ENCODE peak calls at places on chromosomes 7 and 10, in nine cellular contexts. One of them, this sample, is unnamed.

GRCh38 chr10:102632394-102633062 is 11.8 kb upstream of the TRIM8 start:
- DNase-seq in activated T-cell treated with anti-CD3 and anti-CD28 coated beads for 24 hours: no peak
- DNase-seq in K562: no peak
- DNase-seq in HFF-Myc: no peak
- DNase-seq in cardiac fibroblast: no peak
- DNase-seq in central memory CD4-positive, alpha-beta T cell: no peak
- DNase-seq in NCI-H510A: no peak
- DNase-seq in fibroblast of lung: peak
- DNase-seq in putamen: no peak
- DNase-seq in this sample: peak

GRCh38 chr7:73829505-73829904 is 1.3 kb upstream of the CLDN4 start:
- DNase-seq in activated T-cell treated with anti-CD3 and anti-CD28 coated beads for 24 hours: no peak
- DNase-seq in K562: no peak
- DNase-seq in putamen: no peak
- DNase-seq in fibroblast of lung: no peak
- DNase-seq in cardiac fibroblast: no peak
- DNase-seq in HFF-Myc: no peak
- DNase-seq in central memory CD4-positive, alpha-beta T cell: no peak
- DNase-seq in NCI-H510A: no peak
- DNase-seq in this sample: no peak

GRCh38 chr10:121853950-121854349 is 73.9 kb downstream of the ATE1 start:
- DNase-seq in HFF-Myc: no peak
- DNase-seq in NCI-H510A: no peak
- DNase-seq in activated T-cell treated with anti-CD3 and anti-CD28 coated beads for 24 hours: no peak
- DNase-seq in central memory CD4-positive, alpha-beta T cell: no peak
- DNase-seq in fibroblast of lung: no peak
- DNase-seq in putamen: no peak
- DNase-seq in K562: no peak
- DNase-seq in cardiac fibroblast: no peak
- DNase-seq in this sample: no peak

GRCh38 chr7:71414490-71414889 is 282.5 kb downstream of the GALNT17 start:
- DNase-seq in fibroblast of lung: no peak
- DNase-seq in putamen: no peak
- DNase-seq in NCI-H510A: no peak
- DNase-seq in activated T-cell treated with anti-CD3 and anti-CD28 coated beads for 24 hours: no peak
- DNase-seq in HFF-Myc: no peak
- DNase-seq in K562: no peak
- DNase-seq in central memory CD4-positive, alpha-beta T cell: no peak
- DNase-seq in cardiac fibroblast: no peak
- DNase-seq in this sample: no peak

GRCh38 chr7:20561466-20561865 is 54.0 kb upstream of the ABCB5 start:
- DNase-seq in HFF-Myc: no peak
- DNase-seq in NCI-H510A: no peak
- DNase-seq in activated T-cell treated with anti-CD3 and anti-CD28 coated beads for 24 hours: no peak
- DNase-seq in central memory CD4-positive, alpha-beta T cell: no peak
- DNase-seq in putamen: no peak
- DNase-seq in cardiac fibroblast: peak
- DNase-seq in K562: no peak
- DNase-seq in fibroblast of lung: no peak
- DNase-seq in this sample: no peak

GRCh38 chr7:100441641-100442535 is 5.6 kb upstream of the PPP1R35 start:
- DNase-seq in fibroblast of lung: no peak
- DNase-seq in central memory CD4-positive, alpha-beta T cell: no peak
- DNase-seq in K562: no peak
- DNase-seq in cardiac fibroblast: no peak
- DNase-seq in putamen: no peak
- DNase-seq in NCI-H510A: no peak
- DNase-seq in activated T-cell treated with anti-CD3 and anti-CD28 coated beads for 24 hours: no peak
- DNase-seq in HFF-Myc: no peak
- DNase-seq in this sample: no peak

GRCh38 chr7:381211-382117 is 91.5 kb downstream of the FOXL3 start:
- DNase-seq in HFF-Myc: no peak
- DNase-seq in central memory CD4-positive, alpha-beta T cell: peak
- DNase-seq in fibroblast of lung: no peak
- DNase-seq in putamen: no peak
- DNase-seq in activated T-cell treated with anti-CD3 and anti-CD28 coated beads for 24 hours: peak
- DNase-seq in NCI-H510A: no peak
- DNase-seq in cardiac fibroblast: no peak
- DNase-seq in K562: no peak
- DNase-seq in this sample: no peak

GRCh38 chr7:125670926-125671572 is 741.4 kb upstream of the POT1 start:
- DNase-seq in fibroblast of lung: peak
- DNase-seq in central memory CD4-positive, alpha-beta T cell: no peak
- DNase-seq in HFF-Myc: no peak
- DNase-seq in activated T-cell treated with anti-CD3 and anti-CD28 coated beads for 24 hours: no peak
- DNase-seq in cardiac fibroblast: peak
- DNase-seq in putamen: no peak
- DNase-seq in NCI-H510A: no peak
- DNase-seq in K562: peak
- DNase-seq in this sample: peak

GRCh38 chr7:79298145-79298760 is 155.2 kb downstream of the MAGI2 start:
- DNase-seq in putamen: peak
- DNase-seq in K562: peak
- DNase-seq in activated T-cell treated with anti-CD3 and anti-CD28 coated beads for 24 hours: no peak
- DNase-seq in HFF-Myc: peak
- DNase-seq in central memory CD4-positive, alpha-beta T cell: no peak
- DNase-seq in NCI-H510A: no peak
- DNase-seq in fibroblast of lung: peak
- DNase-seq in cardiac fibroblast: peak
- DNase-seq in this sample: peak

GRCh38 chr7:40057292-40057691 is 77.1 kb downstream of the MPLKIP start:
- DNase-seq in central memory CD4-positive, alpha-beta T cell: no peak
- DNase-seq in fibroblast of lung: peak
- DNase-seq in K562: no peak
- DNase-seq in putamen: no peak
- DNase-seq in cardiac fibroblast: peak
- DNase-seq in NCI-H510A: peak
- DNase-seq in HFF-Myc: peak
- DNase-seq in activated T-cell treated with anti-CD3 and anti-CD28 coated beads for 24 hours: no peak
- DNase-seq in this sample: peak

GRCh38 chr10:34709637-34710390 is 105.3 kb downstream of the PARD3 start:
- DNase-seq in cardiac fibroblast: no peak
- DNase-seq in fibroblast of lung: peak
- DNase-seq in activated T-cell treated with anti-CD3 and anti-CD28 coated beads for 24 hours: no peak
- DNase-seq in central memory CD4-positive, alpha-beta T cell: no peak
- DNase-seq in NCI-H510A: no peak
- DNase-seq in putamen: no peak
- DNase-seq in HFF-Myc: no peak
- DNase-seq in K562: no peak
- DNase-seq in this sample: no peak

GRCh38 chr7:148856035-148856881 is 27.8 kb downstream of the EZH2 start:
- DNase-seq in K562: peak
- DNase-seq in fibroblast of lung: peak
- DNase-seq in putamen: peak
- DNase-seq in HFF-Myc: no peak
- DNase-seq in NCI-H510A: no peak
- DNase-seq in central memory CD4-positive, alpha-beta T cell: peak
- DNase-seq in cardiac fibroblast: peak
- DNase-seq in activated T-cell treated with anti-CD3 and anti-CD28 coated beads for 24 hours: peak
- DNase-seq in this sample: peak

GRCh38 chr10:6348091-6348862 is 145.5 kb downstream of the PFKFB3 start:
- DNase-seq in fibroblast of lung: no peak
- DNase-seq in cardiac fibroblast: no peak
- DNase-seq in activated T-cell treated with anti-CD3 and anti-CD28 coated beads for 24 hours: peak
- DNase-seq in putamen: peak
- DNase-seq in central memory CD4-positive, alpha-beta T cell: peak
- DNase-seq in K562: no peak
- DNase-seq in HFF-Myc: no peak
- DNase-seq in NCI-H510A: no peak
- DNase-seq in this sample: no peak

GRCh38 chr7:56174346-56175085 is 58.3 kb upstream of the NUPR2 start:
- DNase-seq in central memory CD4-positive, alpha-beta T cell: no peak
- DNase-seq in K562: no peak
- DNase-seq in cardiac fibroblast: no peak
- DNase-seq in activated T-cell treated with anti-CD3 and anti-CD28 coated beads for 24 hours: no peak
- DNase-seq in NCI-H510A: no peak
- DNase-seq in fibroblast of lung: no peak
- DNase-seq in putamen: no peak
- DNase-seq in HFF-Myc: no peak
- DNase-seq in this sample: no peak

GRCh38 chr7:2104107-2104710 is 128.5 kb downstream of the MAD1L1 start:
- DNase-seq in activated T-cell treated with anti-CD3 and anti-CD28 coated beads for 24 hours: peak
- DNase-seq in NCI-H510A: peak
- DNase-seq in central memory CD4-positive, alpha-beta T cell: peak
- DNase-seq in K562: peak
- DNase-seq in HFF-Myc: peak
- DNase-seq in cardiac fibroblast: peak
- DNase-seq in fibroblast of lung: peak
- DNase-seq in putamen: peak
- DNase-seq in this sample: peak

GRCh38 chr7:112118581-112119566 is 87.3 kb downstream of the DOCK4 start:
- DNase-seq in NCI-H510A: no peak
- DNase-seq in K562: no peak
- DNase-seq in fibroblast of lung: no peak
- DNase-seq in central memory CD4-positive, alpha-beta T cell: no peak
- DNase-seq in putamen: no peak
- DNase-seq in HFF-Myc: no peak
- DNase-seq in activated T-cell treated with anti-CD3 and anti-CD28 coated beads for 24 hours: no peak
- DNase-seq in cardiac fibroblast: no peak
- DNase-seq in this sample: no peak

GRCh38 chr7:135940077-135941075 is 36.8 kb downstream of the MTPN start:
- DNase-seq in K562: no peak
- DNase-seq in fibroblast of lung: no peak
- DNase-seq in HFF-Myc: no peak
- DNase-seq in NCI-H510A: no peak
- DNase-seq in cardiac fibroblast: no peak
- DNase-seq in putamen: no peak
- DNase-seq in activated T-cell treated with anti-CD3 and anti-CD28 coated beads for 24 hours: no peak
- DNase-seq in central memory CD4-positive, alpha-beta T cell: no peak
- DNase-seq in this sample: no peak

GRCh38 chr7:37833818-37834146 is 14.6 kb upstream of the NME8 start:
- DNase-seq in putamen: no peak
- DNase-seq in cardiac fibroblast: no peak
- DNase-seq in NCI-H510A: no peak
- DNase-seq in central memory CD4-positive, alpha-beta T cell: no peak
- DNase-seq in fibroblast of lung: no peak
- DNase-seq in activated T-cell treated with anti-CD3 and anti-CD28 coated beads for 24 hours: no peak
- DNase-seq in HFF-Myc: no peak
- DNase-seq in K562: no peak
- DNase-seq in this sample: no peak

GRCh38 chr7:90119178-90119971 is 34.9 kb upstream of the STEAP1 start:
- DNase-seq in putamen: peak
- DNase-seq in fibroblast of lung: peak
- DNase-seq in activated T-cell treated with anti-CD3 and anti-CD28 coated beads for 24 hours: peak
- DNase-seq in HFF-Myc: no peak
- DNase-seq in cardiac fibroblast: peak
- DNase-seq in NCI-H510A: no peak
- DNase-seq in K562: no peak
- DNase-seq in central memory CD4-positive, alpha-beta T cell: peak
- DNase-seq in this sample: no peak

GRCh38 chr10:123687758-123688157 is 21.6 kb downstream of the GPR26 start:
- DNase-seq in fibroblast of lung: no peak
- DNase-seq in K562: no peak
- DNase-seq in cardiac fibroblast: no peak
- DNase-seq in HFF-Myc: no peak
- DNase-seq in central memory CD4-positive, alpha-beta T cell: no peak
- DNase-seq in NCI-H510A: peak
- DNase-seq in putamen: no peak
- DNase-seq in activated T-cell treated with anti-CD3 and anti-CD28 coated beads for 24 hours: no peak
- DNase-seq in this sample: no peak

This sample was measured in erythroblast.